ENCODE peak calls at places on chromosomes 4 and X, in ten cellular contexts. R is activated T-cell treated with anti-CD3 and anti-CD28 coated beads for 48 hours; O is substantia nigra; U is NCI-H1105 treated with DMSO at 0.1 percent for 48 hours; C is Calu3; K is iris pigment epithelial cell; X is NCI-H1092; V is stimulated activated effector memory CD8-positive, alpha-beta T cell treated with anti-CD3 and anti-CD28 coated beads, Interleukin-12 subunit alpha, Interleukin-12 subunit beta, amount 100 ng/mL, for 72 hours; N is activated T-helper 1 cell treated with anti-CD3 and anti-CD28 coated beads, Interleukin-12 subunit alpha, Interleukin-12 subunit beta, Interleukin-2, Interleukin-4 antibody, amounts not matched to agents 30 ng/mL and 10 ng/mL and 1 ng/mL, durations not matched to agents 14 hours and 24 hours and 36 hours; P is GM12864. S is an unnamed sample.

GRCh38 chrX:129984196-129984962 is 1.9 kb downstream of the BCORL1 start:
- DNase-seq in R (peak; percentile 9), O (no peak), U (peak; percentile 13), C (peak; percentile 50), K (no peak), X (no peak), V (peak; percentile 9), N (peak; percentile 19), P (no peak), S (no peak)

GRCh38 chr4:109560687-109561452 is 824 bp downstream of the MCUB start:
- DNase-seq in R (peak; percentile 52), O (no peak), U (no peak), C (peak; percentile 9), K (peak; percentile 87), X (no peak), V (peak; percentile 32), N (peak; percentile 46), P (peak; percentile 81), S (peak; percentile 26)

GRCh38 chrX:49041683-49042529 is 1.3 kb downstream of the TFE3 start:
- DNase-seq in R (no peak), O (no peak), U (no peak), C (no peak), K (peak; percentile 65), X (no peak), V (no peak), N (no peak), P (no peak), S (no peak)

GRCh38 chr4:143296397-143297067 is 40.1 kb upstream of the GAB1 start:
- DNase-seq in R (no peak), O (no peak), U (no peak), C (no peak), K (no peak), X (no peak), V (no peak), N (no peak), P (no peak), S (no peak)

GRCh38 chr4:73704314-73705055 is 35.9 kb upstream of the CXCL8 start:
- DNase-seq in R (no peak), O (no peak), U (no peak), C (peak; percentile 66), K (peak; percentile 100), X (no peak), V (no peak), N (no peak), P (no peak), S (peak; percentile 87)

GRCh38 chrX:41688835-41689234 is at the start of gene GPR34:
- DNase-seq in R (no peak), O (no peak), U (no peak), C (no peak), K (no peak), X (no peak), V (no peak), N (no peak), P (no peak), S (no peak)

GRCh38 chr4:987689-988513 is 1.1 kb downstream of the IDUA start:
- DNase-seq in R (no peak), O (no peak), U (no peak), C (no peak), K (no peak), X (no peak), V (no peak), N (no peak), P (no peak), S (no peak)

GRCh38 chr4:118284169-118284568 is 68.6 kb downstream of the PRSS12 start:
- DNase-seq in R (no peak), O (no peak), U (no peak), C (no peak), K (no peak), X (no peak), V (no peak), N (no peak), P (no peak), S (no peak)

GRCh38 chrX:47185241-47185640 is 8.4 kb upstream of the UBA1 start:
- DNase-seq in R (no peak), O (no peak), U (no peak), C (no peak), K (no peak), X (no peak), V (no peak), N (no peak), P (no peak), S (no peak)

GRCh38 chr4:8394125-8394524 is 46.4 kb downstream of the ACOX3 start:
- DNase-seq in R (no peak), O (peak; percentile 49), U (no peak), C (no peak), K (peak; percentile 82), X (peak; percentile 74), V (no peak), N (no peak), P (no peak), S (no peak)

GRCh38 chrX:23786268-23786815 is 3.4 kb downstream of the SAT1 start:
- DNase-seq in R (no peak), O (no peak), U (no peak), C (no peak), K (peak; percentile 28), X (no peak), V (no peak), N (no peak), P (no peak), S (no peak)

GRCh38 chr4:87985097-87985886 is 9.8 kb downstream of the SPP1 start:
- DNase-seq in R (peak; percentile 16), O (peak; percentile 66), U (peak; percentile 37), C (peak; percentile 79), K (peak; percentile 46), X (peak; percentile 8), V (peak; percentile 24), N (no peak), P (no peak), S (no peak)

GRCh38 chr4:176579233-176579632 is 213.5 kb downstream of the VEGFC start:
- DNase-seq in R (no peak), O (no peak), U (no peak), C (no peak), K (no peak), X (no peak), V (no peak), N (no peak), P (no peak), S (no peak)

GRCh38 chrX:29478336-29479069 is 736.9 kb upstream of the MAGEB2 start:
- DNase-seq in R (no peak), O (no peak), U (no peak), C (peak; percentile 27), K (peak; percentile 37), X (no peak), V (no peak), N (no peak), P (peak; percentile 40), S (no peak)

GRCh38 chr4:139017861-139018260 is 2.3 kb downstream of the NOCT start:
- DNase-seq in R (no peak), O (no peak), U (no peak), C (no peak), K (peak; percentile 45), X (no peak), V (no peak), N (no peak), P (no peak), S (no peak)

GRCh38 chr4:54714631-54715030 is 56.9 kb downstream of the KIT start:
- DNase-seq in R (no peak), O (no peak), U (no peak), C (no peak), K (no peak), X (no peak), V (no peak), N (no peak), P (no peak), S (no peak)

GRCh38 chrX:46929439-46930018 is 17.3 kb downstream of the JADE3 start:
- DNase-seq in R (no peak), O (no peak), U (no peak), C (no peak), K (peak; percentile 73), X (no peak), V (no peak), N (no peak), P (no peak), S (no peak)

GRCh38 chr4:55032788-55033187 is 92.6 kb downstream of the KDR start:
- DNase-seq in R (no peak), O (no peak), U (no peak), C (no peak), K (no peak), X (no peak), V (no peak), N (no peak), P (no peak), S (no peak)

GRCh38 chr4:85963231-85963630 is 396.6 kb downstream of the MAPK10 start:
- DNase-seq in R (no peak), O (no peak), U (no peak), C (no peak), K (no peak), X (no peak), V (no peak), N (no peak), P (no peak), S (no peak)

GRCh38 chrX:101397779-101398178 is 7.0 kb downstream of the RPL36A start:
- DNase-seq in R (no peak), O (no peak), U (no peak), C (no peak), K (peak; percentile 54), X (no peak), V (no peak), N (no peak), P (no peak), S (no peak)

GRCh38 chr4:17997129-17997528 is 24.4 kb downstream of the LCORL start:
- DNase-seq in R (no peak), O (no peak), U (no peak), C (no peak), K (no peak), X (no peak), V (no peak), N (no peak), P (no peak), S (no peak)

GRCh38 chr4:20987191-20987590 is 286.9 kb downstream of the PACRGL start:
- DNase-seq in R (no peak), O (no peak), U (no peak), C (no peak), K (peak; percentile 8), X (no peak), V (no peak), N (no peak), P (no peak), S (no peak)

GRCh38 chr4:156190606-156191005 is 236.9 kb upstream of the CTSO start:
- DNase-seq in R (no peak), O (no peak), U (no peak), C (no peak), K (peak; percentile 95), X (no peak), V (no peak), N (no peak), P (no peak), S (no peak)

GRCh38 chr4:25376754-25377571 is at the start of gene ANAPC4:
- DNase-seq in R (peak; percentile 98), O (peak; percentile 70), U (peak; percentile 69), C (peak; percentile 95), K (peak; percentile 94), X (peak; percentile 90), V (peak; percentile 84), N (peak; percentile 95), P (peak; percentile 78), S (no peak)

GRCh38 chr4:13266687-13267086 is 217.5 kb downstream of the RAB28 start:
- DNase-seq in R (no peak), O (no peak), U (no peak), C (no peak), K (no peak), X (no peak), V (no peak), N (no peak), P (no peak), S (no peak)

GRCh38 chr4:39933689-39934590 is 43.8 kb downstream of the PDS5A start:
- DNase-seq in R (no peak), O (no peak), U (no peak), C (no peak), K (peak; percentile 63), X (no peak), V (no peak), N (no peak), P (no peak), S (peak; percentile 50)

GRCh38 chr4:153023692-153024394 is 87.7 kb downstream of the FHDC1 start:
- DNase-seq in R (no peak), O (no peak), U (no peak), C (no peak), K (no peak), X (no peak), V (no peak), N (no peak), P (no peak), S (no peak)

GRCh38 chrX:150880808-150881165 is 17.7 kb downstream of the CD99L2 start:
- DNase-seq in R (no peak), O (no peak), U (no peak), C (no peak), K (no peak), X (no peak), V (no peak), N (no peak), P (no peak), S (no peak)

S was measured in SK-N-MC.